ENCODE peak calls at places on chromosomes 6 and 20, in four cellular contexts. One of them, this sample, is unnamed.

GRCh38 chr6:46410330-46410953 is 80.8 kb downstream of the RCAN2 start:
- DNase-seq in A549: no peak
- DNase-seq in breast epithelium: no peak
- DNase-seq in adrenal gland: peak; percentile 37
- DNase-seq in this sample: no peak

GRCh38 chr20:41510224-41510623 is 108.0 kb downstream of the CHD6 start:
- DNase-seq in A549: no peak
- DNase-seq in breast epithelium: no peak
- DNase-seq in adrenal gland: peak; percentile 27
- DNase-seq in this sample: no peak

GRCh38 chr6:39156763-39157162 is 41.8 kb upstream of the SAYSD1 start:
- DNase-seq in A549: no peak
- DNase-seq in breast epithelium: no peak
- DNase-seq in adrenal gland: no peak
- DNase-seq in this sample: no peak

GRCh38 chr6:81969814-81970213 is 217.3 kb upstream of the TENT5A start:
- DNase-seq in A549: no peak
- DNase-seq in breast epithelium: no peak
- DNase-seq in adrenal gland: no peak
- DNase-seq in this sample: no peak

GRCh38 chr6:168376811-168377480 is 57.4 kb upstream of the DACT2 start:
- DNase-seq in A549: no peak
- DNase-seq in breast epithelium: peak; percentile 52
- DNase-seq in adrenal gland: no peak
- DNase-seq in this sample: no peak

GRCh38 chr20:41110930-41111577 is 26.3 kb upstream of the PLCG1 start:
- DNase-seq in A549: no peak
- DNase-seq in breast epithelium: no peak
- DNase-seq in adrenal gland: no peak
- DNase-seq in this sample: no peak

GRCh38 chr6:22356362-22356940 is 59.6 kb upstream of the PRL start:
- DNase-seq in A549: no peak
- DNase-seq in breast epithelium: no peak
- DNase-seq in adrenal gland: no peak
- DNase-seq in this sample: no peak

GRCh38 chr20:53194891-53195290 is 222.7 kb downstream of the TSHZ2 start:
- DNase-seq in A549: no peak
- DNase-seq in breast epithelium: no peak
- DNase-seq in adrenal gland: no peak
- DNase-seq in this sample: no peak

GRCh38 chr6:28884423-28885148 is 39.2 kb downstream of the TRIM27 start:
- DNase-seq in A549: no peak
- DNase-seq in breast epithelium: no peak
- DNase-seq in adrenal gland: no peak
- DNase-seq in this sample: peak; percentile 71

GRCh38 chr20:46251211-46251673 is 57.1 kb downstream of the CDH22 start:
- DNase-seq in A549: no peak
- DNase-seq in breast epithelium: no peak
- DNase-seq in adrenal gland: no peak
- DNase-seq in this sample: no peak

GRCh38 chr20:4109307-4109564 is 93.9 kb upstream of the RNF24 start:
- DNase-seq in A549: no peak
- DNase-seq in breast epithelium: no peak
- DNase-seq in adrenal gland: no peak
- DNase-seq in this sample: no peak

GRCh38 chr20:4110885-4111284 is 95.5 kb upstream of the RNF24 start:
- DNase-seq in A549: no peak
- DNase-seq in breast epithelium: no peak
- DNase-seq in adrenal gland: no peak
- DNase-seq in this sample: no peak

GRCh38 chr20:4111440-4112411 is 96.4 kb upstream of the RNF24 start:
- DNase-seq in A549: no peak
- DNase-seq in breast epithelium: no peak
- DNase-seq in adrenal gland: no peak
- DNase-seq in this sample: no peak

GRCh38 chr20:4108495-4109306 is 93.3 kb upstream of the RNF24 start:
- DNase-seq in A549: peak; percentile 91
- DNase-seq in breast epithelium: no peak
- DNase-seq in adrenal gland: peak; percentile 56
- DNase-seq in this sample: peak; percentile 87

DNA sequence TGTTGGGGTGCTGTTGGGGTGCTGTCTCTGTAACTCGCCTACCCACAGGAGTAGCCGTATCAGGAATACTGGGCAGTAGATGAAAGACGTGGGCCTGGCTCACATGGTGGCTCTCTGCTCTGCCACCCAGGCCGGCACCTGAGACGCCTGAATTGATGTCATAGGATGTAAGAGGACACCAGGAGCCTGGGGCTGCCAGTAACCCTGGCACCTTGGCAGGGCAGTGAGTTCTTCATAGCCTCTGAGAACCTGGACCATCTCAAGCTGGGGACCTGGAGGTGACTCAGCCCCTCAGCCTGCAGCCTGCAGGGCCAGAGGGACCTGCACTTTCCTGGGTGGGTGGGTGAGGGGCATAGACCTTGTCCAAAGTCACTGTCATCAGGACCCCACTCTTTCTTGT is 94.2 kb upstream of the RNF24 start:
- DNase-seq in A549: no peak
- DNase-seq in breast epithelium: no peak
- DNase-seq in adrenal gland: no peak
- DNase-seq in this sample: no peak
- TF ChIP-seq POLR2A in A549: no peak
- TF ChIP-seq POLR2A in breast epithelium: no peak
- TF ChIP-seq POLR2A in adrenal gland: no peak
- TF ChIP-seq POLR2A in this sample: no peak

GRCh38 chr20:48259456-48259855 is 474.2 kb upstream of the SULF2 start:
- DNase-seq in A549: no peak
- DNase-seq in breast epithelium: no peak
- DNase-seq in adrenal gland: no peak
- DNase-seq in this sample: no peak

GRCh38 chr20:48262396-48262795 is 477.1 kb upstream of the SULF2 start:
- DNase-seq in A549: no peak
- DNase-seq in breast epithelium: no peak
- DNase-seq in adrenal gland: no peak
- DNase-seq in this sample: no peak

GRCh38 chr20:48265791-48266190 is 480.5 kb upstream of the SULF2 start:
- DNase-seq in A549: no peak
- DNase-seq in breast epithelium: no peak
- DNase-seq in adrenal gland: no peak
- DNase-seq in this sample: no peak

GRCh38 chr20:48260370-48260769 is 475.1 kb upstream of the SULF2 start:
- DNase-seq in A549: no peak
- DNase-seq in breast epithelium: no peak
- DNase-seq in adrenal gland: no peak
- DNase-seq in this sample: no peak

GRCh38 chr20:48262955-48263354 is 477.7 kb upstream of the SULF2 start:
- DNase-seq in A549: no peak
- DNase-seq in breast epithelium: no peak
- DNase-seq in adrenal gland: no peak
- DNase-seq in this sample: no peak
- TF ChIP-seq POLR2A in A549: no peak
- TF ChIP-seq POLR2A in breast epithelium: no peak
- TF ChIP-seq POLR2A in adrenal gland: no peak
- TF ChIP-seq POLR2A in this sample: no peak

GRCh38 chr20:63536997-63537524 is at the start of gene PTK6:
- DNase-seq in A549: peak; percentile 87
- DNase-seq in breast epithelium: no peak
- DNase-seq in adrenal gland: no peak
- DNase-seq in this sample: no peak
- TF ChIP-seq POLR2A in A549: peak; percentile 44
- TF ChIP-seq POLR2A in breast epithelium: no peak
- TF ChIP-seq POLR2A in adrenal gland: no peak
- TF ChIP-seq POLR2A in this sample: no peak

GRCh38 chr20:38831049-38831691 is 25.7 kb downstream of the PPP1R16B start:
- DNase-seq in A549: no peak
- DNase-seq in breast epithelium: no peak
- DNase-seq in adrenal gland: no peak
- DNase-seq in this sample: no peak
- TF ChIP-seq POLR2A in A549: no peak
- TF ChIP-seq POLR2A in breast epithelium: no peak
- TF ChIP-seq POLR2A in adrenal gland: no peak
- TF ChIP-seq POLR2A in this sample: no peak

GRCh38 chr20:49288250-49288751 is 10.4 kb upstream of the ZNFX1 start:
- DNase-seq in A549: no peak
- DNase-seq in breast epithelium: no peak
- DNase-seq in adrenal gland: no peak
- DNase-seq in this sample: no peak

GRCh38 chr20:49287555-49288249 is 9.8 kb upstream of the ZNFX1 start:
- DNase-seq in A549: no peak
- DNase-seq in breast epithelium: no peak
- DNase-seq in adrenal gland: no peak
- DNase-seq in this sample: peak; percentile 21

GRCh38 chr20:49285233-49285668 is 7.4 kb upstream of the ZNFX1 start:
- DNase-seq in A549: no peak
- DNase-seq in breast epithelium: no peak
- DNase-seq in adrenal gland: no peak
- DNase-seq in this sample: no peak

GRCh38 chr20:49285813-49286494 is 8.1 kb upstream of the ZNFX1 start:
- DNase-seq in A549: no peak
- DNase-seq in breast epithelium: no peak
- DNase-seq in adrenal gland: no peak
- DNase-seq in this sample: no peak

GRCh38 chr20:49286689-49287551 is 9.1 kb upstream of the ZNFX1 start:
- DNase-seq in A549: no peak
- DNase-seq in breast epithelium: no peak
- DNase-seq in adrenal gland: no peak
- DNase-seq in this sample: peak; percentile 50
- TF ChIP-seq POLR2A in A549: no peak
- TF ChIP-seq POLR2A in breast epithelium: no peak
- TF ChIP-seq POLR2A in adrenal gland: no peak
- TF ChIP-seq POLR2A in this sample: no peak

GRCh38 chr20:37915434-37915787 is 12.5 kb downstream of the VSTM2L start:
- DNase-seq in A549: no peak
- DNase-seq in breast epithelium: no peak
- DNase-seq in adrenal gland: no peak
- DNase-seq in this sample: no peak

GRCh38 chr20:37914367-37914671 is 11.4 kb downstream of the VSTM2L start:
- DNase-seq in A549: no peak
- DNase-seq in breast epithelium: no peak
- DNase-seq in adrenal gland: no peak
- DNase-seq in this sample: no peak

GRCh38 chr20:37917436-37917835 is 14.5 kb downstream of the VSTM2L start:
- DNase-seq in A549: no peak
- DNase-seq in breast epithelium: no peak
- DNase-seq in adrenal gland: no peak
- DNase-seq in this sample: no peak

GRCh38 chr20:37914672-37915433 is 11.9 kb downstream of the VSTM2L start:
- DNase-seq in A549: no peak
- DNase-seq in breast epithelium: no peak
- DNase-seq in adrenal gland: no peak
- DNase-seq in this sample: no peak

GRCh38 chr20:37915800-37916570 is 13.1 kb downstream of the VSTM2L start:
- DNase-seq in A549: no peak
- DNase-seq in breast epithelium: no peak
- DNase-seq in adrenal gland: no peak
- DNase-seq in this sample: no peak
- TF ChIP-seq POLR2A in A549: no peak
- TF ChIP-seq POLR2A in breast epithelium: no peak
- TF ChIP-seq POLR2A in adrenal gland: no peak
- TF ChIP-seq POLR2A in this sample: no peak

GRCh38 chr6:75349262-75349984 is 64.8 kb upstream of the TMEM30A start:
- DNase-seq in A549: no peak
- DNase-seq in breast epithelium: no peak
- DNase-seq in adrenal gland: no peak
- DNase-seq in this sample: no peak
- TF ChIP-seq POLR2A in A549: no peak
- TF ChIP-seq POLR2A in breast epithelium: no peak
- TF ChIP-seq POLR2A in adrenal gland: no peak
- TF ChIP-seq POLR2A in this sample: no peak

GRCh38 chr20:19760371-19760721 is 2.3 kb downstream of the RIN2 start:
- DNase-seq in A549: no peak
- DNase-seq in breast epithelium: no peak
- DNase-seq in adrenal gland: no peak
- DNase-seq in this sample: no peak

GRCh38 chr20:19758888-19759331 is 852 bp downstream of the RIN2 start:
- DNase-seq in A549: peak; percentile 55
- DNase-seq in breast epithelium: peak; percentile 72
- DNase-seq in adrenal gland: peak; percentile 42
- DNase-seq in this sample: no peak

GRCh38 chr20:19757973-19758887 is at the start of gene RIN2:
- DNase-seq in A549: peak; percentile 98
- DNase-seq in breast epithelium: peak; percentile 94
- DNase-seq in adrenal gland: peak; percentile 86
- DNase-seq in this sample: peak; percentile 2

GRCh38 chr20:19756756-19757486 is 1.1 kb upstream of the RIN2 start:
- DNase-seq in A549: no peak
- DNase-seq in breast epithelium: no peak
- DNase-seq in adrenal gland: no peak
- DNase-seq in this sample: no peak

GRCh38 chr20:19757487-19757972 is 528 bp upstream of the RIN2 start:
- DNase-seq in A549: peak; percentile 71
- DNase-seq in breast epithelium: peak; percentile 82
- DNase-seq in adrenal gland: peak; percentile 76
- DNase-seq in this sample: no peak
- TF ChIP-seq POLR2A in A549: peak; percentile 47
- TF ChIP-seq POLR2A in breast epithelium: peak; percentile 30
- TF ChIP-seq POLR2A in adrenal gland: peak; percentile 78
- TF ChIP-seq POLR2A in this sample: no peak

DNA sequence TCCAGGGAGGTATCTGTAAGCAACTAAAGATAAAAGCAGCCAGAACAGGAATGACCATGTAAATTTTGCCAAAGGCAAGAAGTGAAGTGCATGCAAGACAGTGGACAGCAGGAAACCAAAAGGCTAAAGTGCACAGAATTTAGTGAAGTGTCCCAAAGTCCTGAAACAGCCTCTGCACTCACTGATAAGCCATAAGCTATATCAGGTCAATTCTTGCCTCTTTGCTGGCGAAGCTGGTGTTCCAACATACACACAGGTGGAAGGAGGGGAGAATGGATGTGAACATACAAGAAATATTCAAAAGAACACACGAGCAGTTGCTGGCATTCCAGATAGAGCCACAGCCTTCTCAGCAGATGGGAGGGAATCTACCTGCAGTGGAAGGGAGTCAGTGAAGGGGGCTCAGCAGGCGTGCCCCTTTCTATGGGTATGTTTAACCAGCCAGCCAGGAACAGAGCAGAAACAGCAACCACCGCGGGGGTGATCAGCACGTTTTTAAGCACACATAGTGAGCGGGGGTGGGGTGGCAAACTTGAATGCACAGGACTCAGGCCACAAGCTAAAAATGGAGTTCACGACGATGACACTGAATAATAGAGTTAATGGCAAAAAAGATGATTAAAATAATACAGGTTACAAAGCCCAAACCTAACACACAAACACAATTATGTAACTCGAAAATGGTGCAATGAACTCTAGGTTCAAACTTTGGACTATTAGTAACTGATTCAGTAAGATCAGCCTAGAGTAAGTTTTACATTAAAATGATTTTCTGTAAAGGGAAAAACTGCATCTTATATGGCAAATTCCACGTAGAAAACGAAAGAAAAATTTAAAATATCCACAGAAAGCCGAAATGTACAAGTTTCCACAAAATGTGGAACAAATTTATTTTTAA is 1.2 kb downstream of the ECI2 start:
- DNase-seq in A549: peak; percentile 12
- DNase-seq in breast epithelium: no peak
- DNase-seq in adrenal gland: peak; percentile 44
- DNase-seq in this sample: peak; percentile 71
- TF ChIP-seq POLR2A in A549: no peak
- TF ChIP-seq POLR2A in breast epithelium: no peak
- TF ChIP-seq POLR2A in adrenal gland: no peak
- TF ChIP-seq POLR2A in this sample: no peak